ENCODE peak calls at places on chromosome 21, in ten cellular contexts. X is HepG2, F is prostate gland, W is endothelial cell of umbilical vein, I is K562, U is esophagus muscularis mucosa, K is SK-N-SH, D is transverse colon, L is GM12892, P is HCT116. C is an unnamed sample.

GRCh38 chr21:46297311-46298082 is 11.4 kb downstream of the YBEY start:
- DNase-seq in X (no peak), F (no peak), W (peak; percentile 31), I (no peak), U (no peak), K (no peak), D (no peak), L (no peak), P (no peak), C (no peak)

GRCh38 chr21:31255036-31255435 is 89.0 kb downstream of the TIAM1 start:
- DNase-seq in X (no peak), F (no peak), W (no peak), I (no peak), U (no peak), K (no peak), D (no peak), L (no peak), P (no peak), C (no peak)

GRCh38 chr21:46605759-46606426 is 1.0 kb upstream of the S100B start:
- DNase-seq in X (no peak), F (no peak), W (no peak), I (peak; percentile 13), U (no peak), K (no peak), D (peak; percentile 55), L (peak; percentile 53), P (no peak), C (peak; percentile 45)

GRCh38 chr21:18493420-18493819 is 89.8 kb upstream of the TMPRSS15 start:
- DNase-seq in X (no peak), F (no peak), W (peak; percentile 54), I (no peak), U (no peak), K (no peak), D (no peak), L (no peak), P (no peak), C (no peak)

GRCh38 chr21:39467746-39468145 is 16.0 kb downstream of the SH3BGR start:
- DNase-seq in X (no peak), F (no peak), W (no peak), I (no peak), U (peak; percentile 66), K (no peak), D (no peak), L (no peak), P (no peak), C (no peak)

GRCh38 chr21:32543975-32544374 is 41.3 kb downstream of the TCP10L start:
- DNase-seq in X (no peak), F (no peak), W (peak; percentile 75), I (no peak), U (peak; percentile 50), K (no peak), D (no peak), L (no peak), P (no peak), C (no peak)

GRCh38 chr21:46334351-46335140 is 10.6 kb downstream of the PCNT start:
- DNase-seq in X (no peak), F (no peak), W (no peak), I (no peak), U (no peak), K (no peak), D (no peak), L (no peak), P (no peak), C (no peak)

GRCh38 chr21:35274923-35275322 is 225.8 kb upstream of the RUNX1 start:
- DNase-seq in X (no peak), F (no peak), W (no peak), I (no peak), U (no peak), K (no peak), D (no peak), L (no peak), P (no peak), C (no peak)

DNA sequence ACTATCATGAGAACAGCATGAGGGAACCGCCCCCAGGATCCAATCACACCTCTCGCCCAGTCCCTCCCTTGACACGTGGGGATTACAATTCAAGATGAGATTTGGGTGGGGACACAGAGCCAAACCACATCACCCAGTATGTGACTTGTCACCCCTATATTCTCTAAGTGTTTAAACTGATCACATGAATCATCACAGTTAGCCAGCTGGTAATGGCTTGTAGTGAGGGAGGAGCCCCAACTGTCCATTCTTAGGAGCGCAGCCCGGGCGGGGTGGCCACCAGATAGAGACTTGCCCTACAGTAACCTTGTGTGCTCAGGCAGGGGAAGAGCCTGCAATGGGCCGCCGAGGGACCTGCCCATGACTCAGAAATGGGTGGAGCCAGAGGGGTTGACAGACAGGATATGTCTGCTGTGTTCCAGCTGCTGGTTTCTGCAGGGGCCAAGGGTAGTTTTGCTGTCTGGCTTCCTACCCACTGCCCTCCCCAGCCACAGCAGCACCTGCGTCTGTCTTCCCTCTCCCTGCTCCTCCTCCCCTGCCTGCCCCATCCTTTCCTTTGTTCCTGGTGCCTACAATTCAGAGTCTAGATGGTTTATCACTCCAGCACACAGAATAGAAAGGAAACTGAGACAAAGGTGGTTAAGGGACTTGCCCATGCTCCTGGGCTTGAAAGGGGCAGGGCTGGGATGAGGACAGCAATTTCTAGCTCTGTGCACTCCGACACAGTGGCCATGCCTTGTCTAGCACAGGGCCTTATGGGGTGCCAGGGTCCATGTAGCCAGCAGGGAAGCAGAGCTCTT is 9.2 kb downstream of the ABCG1 start:
- DNase-seq in X (peak; percentile 39), F (peak; percentile 39), W (peak; percentile 89), I (peak; percentile 68), U (peak; percentile 98), K (peak; percentile 45), D (peak; percentile 95), L (peak; percentile 83), P (peak; percentile 64), C (peak; percentile 86)
- TF ChIP-seq POLR2AphosphoS5 in X (no peak), F (peak; percentile 43), W (no peak), I (no peak), U (peak; percentile 89), K (no peak), D (peak; percentile 65), L (peak; percentile 52), P (no peak), C (peak; percentile 71)

DNA sequence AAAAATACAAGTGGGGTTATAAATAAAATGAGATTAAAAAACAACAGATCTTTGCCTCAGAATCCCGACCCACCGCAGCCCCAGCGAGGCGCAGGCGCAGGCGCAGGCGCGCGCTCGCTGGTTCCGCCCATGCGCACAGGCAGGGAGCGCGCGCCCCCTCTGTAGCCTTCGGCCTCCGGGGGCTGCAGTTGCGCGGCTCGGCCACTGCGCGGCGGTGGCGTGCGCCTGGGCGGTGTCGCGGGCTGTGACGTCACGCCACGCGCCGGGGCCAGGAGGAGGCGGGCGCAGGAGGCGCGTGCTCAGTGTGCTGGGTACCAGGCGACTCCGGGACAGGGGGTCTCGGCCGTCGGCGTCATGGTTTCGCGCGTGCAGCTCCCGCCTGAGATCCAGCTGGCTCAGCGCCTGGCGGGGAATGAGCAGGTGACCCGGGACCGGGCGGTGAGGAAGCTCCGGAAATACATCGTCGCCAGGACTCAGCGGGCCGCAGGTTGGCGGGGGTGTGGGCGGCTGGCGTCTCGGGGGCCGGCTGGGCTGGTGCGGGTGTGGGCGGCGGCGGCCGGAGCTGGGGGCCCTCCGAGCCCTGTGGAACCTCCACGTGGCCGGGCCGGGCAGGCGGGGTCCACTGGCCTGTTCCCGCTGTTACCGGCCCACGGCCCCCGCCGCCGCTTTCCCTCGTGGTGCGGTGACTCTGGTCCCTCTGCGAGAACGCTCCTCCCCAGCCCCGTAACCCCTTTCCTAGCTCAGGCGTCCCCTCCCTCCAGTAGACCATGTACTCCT is at the start of gene RRP1:
- DNase-seq in X (peak; percentile 74), F (peak; percentile 84), W (peak; percentile 91), I (peak; percentile 98), U (peak; percentile 96), K (peak; percentile 99), D (peak; percentile 93), L (peak; percentile 96), P (peak; percentile 59), C (peak; percentile 95)
- TF ChIP-seq POLR2AphosphoS5 in X (peak; percentile 90), F (peak; percentile 90), W (peak; percentile 98), I (peak; percentile 71), U (peak; percentile 90), K (peak; percentile 93), D (peak; percentile 85), L (peak; percentile 80), P (peak; percentile 90), C (peak; percentile 80)

DNA sequence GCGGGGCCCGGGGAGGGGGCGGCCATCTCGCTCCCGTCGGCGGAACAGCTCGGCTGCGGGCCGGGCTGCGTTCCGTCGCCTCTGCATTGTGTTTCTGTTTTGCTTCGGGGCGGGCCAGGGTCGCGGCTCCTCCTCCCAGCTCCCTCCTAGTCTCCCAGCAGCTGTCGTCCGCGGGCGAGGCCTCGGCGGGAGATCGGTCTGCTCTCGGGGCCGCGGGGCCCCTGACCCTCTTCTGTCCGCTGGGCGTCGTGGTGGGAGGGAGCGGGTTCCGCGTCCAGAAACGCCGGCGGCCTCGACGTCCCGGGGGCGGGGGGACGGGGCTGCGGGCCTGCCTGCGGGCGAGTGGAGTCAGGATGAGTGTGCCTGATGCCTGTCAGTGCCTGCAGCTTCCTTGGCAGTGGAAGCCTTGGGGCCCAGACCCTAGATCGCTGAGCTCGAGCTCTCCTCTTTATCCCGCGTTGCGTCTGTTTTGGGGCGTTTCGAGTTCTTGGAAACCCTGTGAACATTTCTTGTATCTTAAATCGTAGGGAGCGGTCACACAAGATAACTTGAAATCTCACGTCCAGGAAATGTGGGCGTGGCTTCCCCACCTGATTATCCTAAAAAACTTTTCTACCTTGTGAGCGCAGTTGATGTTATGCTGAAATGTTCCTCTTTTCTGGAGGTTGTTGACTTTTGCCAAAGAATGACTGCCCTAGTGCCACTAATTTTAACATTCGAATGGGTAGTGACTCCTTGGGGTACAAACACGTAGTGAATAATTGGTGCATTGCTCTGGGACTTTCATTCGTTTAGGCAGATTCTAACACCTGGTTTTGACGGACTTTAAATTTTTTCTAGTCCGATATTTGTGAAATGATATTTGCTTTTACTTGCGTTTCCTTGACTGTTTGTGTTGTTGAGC is 676 bp downstream of the MORC3 start:
- DNase-seq in X (peak; percentile 35), F (peak; percentile 66), W (peak; percentile 84), I (peak; percentile 79), U (peak; percentile 93), K (peak; percentile 81), D (peak; percentile 71), L (peak; percentile 38), P (peak; percentile 28), C (peak; percentile 64)
- TF ChIP-seq POLR2AphosphoS5 in X (no peak), F (peak; percentile 58), W (no peak), I (peak; percentile 87), U (peak; percentile 53), K (no peak), D (no peak), L (no peak), P (no peak), C (no peak)

GRCh38 chr21:28126521-28127317 is 866.0 kb downstream of the LTN1 start:
- DNase-seq in X (no peak), F (no peak), W (no peak), I (no peak), U (no peak), K (no peak), D (no peak), L (no peak), P (no peak), C (no peak)
- TF ChIP-seq POLR2AphosphoS5 in X (no peak), F (no peak), W (no peak), I (no peak), U (no peak), K (no peak), D (no peak), L (no peak), P (no peak), C (no peak)